ENCODE peak calls at places on chromosomes 5 and 9, in eight cellular contexts. P is endothelial cell of umbilical vein, Z is NCI-H526 treated with DMSO at 0.1 percent for 48 hours, R is BJ, X is NCI-H1092 treated with DMSO at 0.1 percent for 48 hours, F is EH, U is ELR, Q is H9. E is an unnamed sample.

GRCh38 chr5:56457887-56458451 is 224.8 kb upstream of the ANKRD55 start:
- DNase-seq in P (no peak), Z (no peak), R (peak), X (no peak), F (peak), U (no peak), Q (no peak), E (no peak)

GRCh38 chr5:55771175-55771655 is 33.4 kb downstream of the DDX4 start:
- DNase-seq in P (no peak), Z (no peak), R (no peak), X (no peak), F (no peak), U (no peak), Q (no peak), E (no peak)

GRCh38 chr5:120446068-120446492 is 18.0 kb upstream of the PRR16 start:
- DNase-seq in P (peak), Z (no peak), R (peak), X (no peak), F (peak), U (peak), Q (no peak), E (no peak)

GRCh38 chr9:2120926-2121689 is 106.0 kb downstream of the SMARCA2 start:
- DNase-seq in P (peak), Z (no peak), R (no peak), X (no peak), F (peak), U (peak), Q (no peak), E (no peak)

GRCh38 chr5:139684881-139685749 is 37.0 kb downstream of the CXXC5 start:
- DNase-seq in P (no peak), Z (no peak), R (no peak), X (peak), F (no peak), U (no peak), Q (peak), E (peak)

GRCh38 chr5:9149988-9150387 is 395.9 kb downstream of the SEMA5A start:
- DNase-seq in P (no peak), Z (no peak), R (peak), X (no peak), F (peak), U (peak), Q (no peak), E (no peak)

GRCh38 chr9:80204054-80204453 is 632.3 kb downstream of the TLE4 start:
- DNase-seq in P (no peak), Z (no peak), R (no peak), X (no peak), F (no peak), U (peak), Q (no peak), E (no peak)

GRCh38 chr9:26928966-26929495 is 18.0 kb downstream of the PLAA start:
- DNase-seq in P (no peak), Z (no peak), R (no peak), X (no peak), F (no peak), U (no peak), Q (no peak), E (no peak)

GRCh38 chr5:160616712-160617497 is 195.2 kb downstream of the PTTG1 start:
- DNase-seq in P (no peak), Z (no peak), R (no peak), X (no peak), F (no peak), U (no peak), Q (no peak), E (no peak)

GRCh38 chr5:146466521-146467349 is 19.6 kb downstream of the TCERG1 start:
- DNase-seq in P (peak), Z (no peak), R (no peak), X (no peak), F (peak), U (peak), Q (no peak), E (peak)

GRCh38 chr5:75006821-75007536 is 45.4 kb downstream of the GCNT4 start:
- DNase-seq in P (no peak), Z (no peak), R (peak), X (no peak), F (peak), U (no peak), Q (no peak), E (peak)

GRCh38 chr5:59548807-59549357 is 344.6 kb downstream of the PDE4D start:
- DNase-seq in P (no peak), Z (no peak), R (no peak), X (peak), F (no peak), U (no peak), Q (no peak), E (no peak)

GRCh38 chr5:84384604-84385575 is at the start of gene EDIL3:
- DNase-seq in P (peak), Z (no peak), R (no peak), X (no peak), F (no peak), U (peak), Q (peak), E (peak)

GRCh38 chr9:124018731-124019697 is 7.4 kb downstream of the LHX2 start:
- DNase-seq in P (no peak), Z (no peak), R (no peak), X (no peak), F (no peak), U (no peak), Q (peak), E (peak)

GRCh38 chr5:181224390-181225234 is 1.5 kb downstream of the TRIM41 start:
- DNase-seq in P (no peak), Z (no peak), R (no peak), X (no peak), F (no peak), U (no peak), Q (no peak), E (no peak)

GRCh38 chr9:69186841-69187611 is 12.9 kb downstream of the TJP2 start:
- DNase-seq in P (peak), Z (no peak), R (no peak), X (no peak), F (peak), U (peak), Q (no peak), E (no peak)

GRCh38 chr9:74729129-74729710 is 158.5 kb downstream of the TRPM6 start:
- DNase-seq in P (no peak), Z (no peak), R (no peak), X (no peak), F (peak), U (no peak), Q (no peak), E (no peak)

GRCh38 chr9:5708414-5708813 is 79.5 kb downstream of the RIC1 start:
- DNase-seq in P (no peak), Z (no peak), R (no peak), X (no peak), F (no peak), U (peak), Q (no peak), E (no peak)